ENCODE peak calls at places on chromosomes 4 and X, in five cellular contexts. Z is brain microvascular endothelial cell; M is NCI-H1092 treated with DMSO at 0.1 percent for 48 hours; X is M059J; T is activated naive CD4-positive, alpha-beta T cell treated with anti-CD3 and anti-CD28 coated beads for 36 hours. C is an unnamed sample.

GRCh38 chr4:175671491-175671934 is 140.6 kb downstream of the GPM6A start:
- DNase-seq in Z (no peak), M (no peak), X (no peak), T (no peak), C (no peak)

GRCh38 chr4:61319156-61319555 is 119.0 kb downstream of the ADGRL3 start:
- DNase-seq in Z (no peak), M (no peak), X (no peak), T (no peak), C (no peak)

GRCh38 chr4:72842323-72842722 is 227.2 kb downstream of the COX18 start:
- DNase-seq in Z (peak; percentile 22), M (no peak), X (no peak), T (no peak), C (no peak)

GRCh38 chrX:79138658-79139241 is 5.7 kb upstream of the GPR174 start:
- DNase-seq in Z (no peak), M (no peak), X (no peak), T (no peak), C (no peak)

GRCh38 chrX:151750511-151750910 is 16.0 kb downstream of the CNGA2 start:
- DNase-seq in Z (no peak), M (no peak), X (no peak), T (no peak), C (no peak)

GRCh38 chr4:113468165-113469022 is 293.1 kb downstream of the CAMK2D start:
- DNase-seq in Z (peak; percentile 99), M (no peak), X (peak; percentile 99), T (peak; percentile 56), C (peak; percentile 38)

GRCh38 chrX:138484451-138484850 is 227.1 kb downstream of the FGF13 start:
- DNase-seq in Z (no peak), M (no peak), X (no peak), T (no peak), C (no peak)

GRCh38 chr4:137677851-137678250 is 145.6 kb upstream of the PCDH18 start:
- DNase-seq in Z (no peak), M (no peak), X (peak; percentile 41), T (no peak), C (no peak)

GRCh38 chr4:180665994-180666818 is 1577.0 kb upstream of the TENM3 start:
- DNase-seq in Z (peak; percentile 6), M (peak; percentile 76), X (peak; percentile 53), T (peak; percentile 42), C (peak; percentile 77)

C was measured in HAP-1.